ENCODE peak calls at places on chromosome 14, in seven cellular contexts. Y is PC-3, L is ovary, H is foreskin fibroblast, S is Calu3, F is endodermal cell, E is esophagus squamous epithelium. Q is an unnamed sample.
A peak's percentile ranks its signal among the peaks of the same experiment; 100 is the strongest.

GRCh38 chr14:68940614-68941185 is 38.4 kb downstream of the ACTN1 start:
- DNase-seq in S (no peak), H (no peak), Y (no peak), F (no peak), E (no peak), L (no peak), Q (no peak)

GRCh38 chr14:69459122-69459521 is 25.4 kb upstream of the PLEKHD1 start:
- DNase-seq in E (no peak), S (no peak), Y (no peak), L (no peak), H (no peak), F (no peak), Q (no peak)

GRCh38 chr14:56659964-56660551 is 80.5 kb downstream of the TMEM260 start:
- DNase-seq in H (peak; percentile 30), F (no peak), S (peak; percentile 4), E (no peak), Y (peak; percentile 82), L (no peak), Q (no peak)

GRCh38 chr14:84250863-84251262 is 1279.1 kb upstream of the FLRT2 start:
- DNase-seq in S (no peak), Y (no peak), F (no peak), L (no peak), H (no peak), E (no peak), Q (no peak)

GRCh38 chr14:31945701-31946100 is 131.4 kb upstream of the ARHGAP5 start:
- DNase-seq in H (no peak), Y (no peak), E (no peak), L (no peak), F (no peak), S (no peak), Q (no peak)

GRCh38 chr14:76710093-76711010 is 50.9 kb upstream of the VASH1 start:
- DNase-seq in F (peak; percentile 59), H (peak; percentile 24), L (peak; percentile 39), E (no peak), Y (peak; percentile 69), S (peak; percentile 26), Q (peak; percentile 38)

GRCh38 chr14:96267336-96267735 is 11.3 kb downstream of the BDKRB1 start:
- DNase-seq in Y (no peak), S (no peak), H (peak; percentile 83), E (no peak), F (no peak), L (no peak), Q (no peak)

GRCh38 chr14:69712217-69712565 is 54.8 kb upstream of the SRSF5 start:
- DNase-seq in S (no peak), L (no peak), Y (no peak), E (no peak), F (no peak), H (no peak), Q (no peak)

GRCh38 chr14:105330491-105330895 is 15.9 kb downstream of the PACS2 start:
- DNase-seq in L (no peak), E (no peak), Y (peak; percentile 20), H (peak; percentile 65), S (peak; percentile 17), F (no peak), Q (no peak)

GRCh38 chr14:96136361-96136760 is 68.3 kb upstream of the BDKRB2 start:
- DNase-seq in H (no peak), E (no peak), L (no peak), Y (peak; percentile 22), S (peak; percentile 25), F (no peak), Q (no peak)

GRCh38 chr14:77613207-77613606 is 3.2 kb downstream of the SPTLC2 start:
- DNase-seq in E (no peak), H (no peak), L (no peak), F (no peak), S (no peak), Y (peak; percentile 50), Q (no peak)

GRCh38 chr14:94555991-94556390 is 5.3 kb upstream of the SERPINA4 start:
- DNase-seq in Y (no peak), L (no peak), F (no peak), H (no peak), E (no peak), S (no peak), Q (no peak)

GRCh38 chr14:94043111-94043755 is 17.1 kb downstream of the OTUB2 start:
- DNase-seq in E (no peak), S (no peak), H (peak; percentile 41), F (no peak), L (no peak), Y (no peak), Q (no peak)

GRCh38 chr14:97177635-97178034 is 380.5 kb downstream of the VRK1 start:
- DNase-seq in S (no peak), L (no peak), H (no peak), F (no peak), E (no peak), Y (no peak), Q (no peak)

GRCh38 chr14:91599966-91600365 is 89.9 kb upstream of the PPP4R3A start:
- DNase-seq in H (no peak), Y (no peak), S (no peak), L (no peak), F (no peak), E (no peak), Q (no peak)

GRCh38 chr14:69637503-69638030 is 26.2 kb downstream of the SUSD6 start:
- DNase-seq in Y (no peak), F (no peak), H (no peak), S (no peak), E (no peak), L (no peak), Q (peak; percentile 6)

GRCh38 chr14:100827140-100827517 is 1.2 kb downstream of the MEG3 start:
- DNase-seq in F (no peak), S (no peak), L (peak; percentile 48), E (no peak), H (no peak), Y (no peak), Q (no peak)

GRCh38 chr14:105857816-105858675 is 331.7 kb downstream of the TMEM121 start:
- DNase-seq in H (no peak), F (peak; percentile 21), E (no peak), L (peak; percentile 5), Y (no peak), S (no peak), Q (no peak)

GRCh38 chr14:55256586-55256985 is 14.6 kb upstream of the FBXO34 start:
- DNase-seq in H (no peak), Y (no peak), L (no peak), E (no peak), S (no peak), F (no peak), Q (no peak)

GRCh38 chr14:56423591-56423991 is 156.0 kb upstream of the TMEM260 start:
- DNase-seq in S (no peak), L (no peak), F (no peak), H (peak; percentile 10), Y (no peak), E (no peak), Q (no peak)

GRCh38 chr14:35347323-35348043 is 55.3 kb downstream of the PSMA6 start:
- DNase-seq in S (no peak), H (no peak), E (no peak), Y (no peak), F (peak; percentile 76), L (peak; percentile 28), Q (peak; percentile 40)

GRCh38 chr14:99549684-99550083 is 54.3 kb downstream of the CCDC85C start:
- DNase-seq in Y (no peak), H (no peak), S (no peak), L (no peak), E (no peak), F (no peak), Q (no peak)

GRCh38 chr14:28949503-28949902 is 182.9 kb downstream of the FOXG1 start:
- DNase-seq in Y (no peak), S (no peak), L (no peak), H (no peak), F (no peak), E (no peak), Q (no peak)

GRCh38 chr14:34615507-34615906 is 14.4 kb downstream of the SNX6 start:
- DNase-seq in H (no peak), E (no peak), F (no peak), S (no peak), L (no peak), Y (no peak), Q (no peak)

GRCh38 chr14:95452176-95452889 is 64.1 kb downstream of the SYNE3 start:
- DNase-seq in F (peak; percentile 79), L (no peak), Y (peak; percentile 25), E (no peak), H (no peak), S (peak; percentile 21), Q (no peak)

DNA sequence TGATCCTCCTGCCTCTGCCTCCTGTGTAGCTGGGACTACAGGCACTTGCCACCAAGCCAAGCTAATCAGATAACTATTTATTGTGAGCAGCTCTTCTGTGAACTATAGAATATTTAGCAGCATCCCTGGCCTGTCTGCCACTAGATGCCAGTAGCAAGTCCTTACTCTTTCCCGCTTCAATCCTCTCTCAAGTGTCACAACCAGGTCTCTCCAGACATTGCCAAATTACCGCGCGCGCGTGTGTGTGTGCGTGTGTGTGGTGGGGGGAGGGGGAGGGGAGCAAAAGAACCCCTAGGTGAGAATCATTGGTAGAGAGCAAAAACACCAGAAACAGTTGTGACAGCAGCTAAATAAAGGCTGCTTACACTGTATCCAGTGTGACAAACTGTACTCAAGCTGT is 49.9 kb downstream of the PPP2R5E start:
- DNase-seq in L (no peak), S (no peak), Y (peak; percentile 41), F (peak; percentile 67), E (no peak), H (peak; percentile 21), Q (no peak)
- TF ChIP-seq CTCF in L (no peak), S (no peak), Y (peak; percentile 45), F (peak; percentile 49), E (no peak), H (peak; percentile 9), Q (no peak)

GRCh38 chr14:104001003-104001402 is 58.7 kb upstream of the RD3L start:
- DNase-seq in F (peak; percentile 73), E (no peak), H (no peak), L (no peak), S (no peak), Y (peak; percentile 31), Q (no peak)
- TF ChIP-seq CTCF in F (peak; percentile 83), E (no peak), H (no peak), L (no peak), S (no peak), Y (peak; percentile 62), Q (peak; percentile 39)

GRCh38 chr14:46580941-46581671 is 70.5 kb downstream of the RPL10L start:
- DNase-seq in F (peak; percentile 69), Y (peak; percentile 58), H (no peak), E (no peak), S (peak; percentile 50), L (no peak), Q (peak; percentile 53)
- TF ChIP-seq CTCF in F (peak; percentile 85), Y (peak; percentile 86), H (peak; percentile 4), E (no peak), S (no peak), L (no peak), Q (peak; percentile 76)

DNA sequence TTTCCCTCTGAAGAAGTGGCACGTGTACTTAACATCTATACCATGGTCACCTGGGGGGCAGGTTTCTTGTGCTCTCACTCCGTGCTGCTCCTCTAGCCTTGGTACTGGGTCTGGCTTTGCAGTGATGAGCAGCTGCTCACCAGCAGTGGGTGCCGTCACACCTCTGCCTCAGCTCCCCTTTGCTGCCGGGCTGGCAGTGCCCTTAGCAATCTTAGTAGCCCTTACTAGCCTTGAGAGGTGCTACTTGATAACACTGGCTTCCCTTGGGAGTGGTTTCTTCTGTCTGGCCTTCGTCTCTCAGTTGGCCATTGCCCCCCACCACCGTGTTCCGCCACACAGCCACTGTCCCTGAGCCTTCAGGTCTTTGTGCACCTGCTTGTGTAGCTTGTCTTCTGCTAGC is 22.6 kb downstream of the KLC1 start:
- DNase-seq in F (no peak), Y (no peak), S (no peak), L (no peak), E (no peak), H (no peak), Q (no peak)
- TF ChIP-seq CTCF in F (no peak), Y (no peak), S (no peak), L (no peak), E (no peak), H (no peak), Q (no peak)

Q was measured in neural crest cell.